ENCODE peak calls at places on chromosomes 2 and 18, in four cellular contexts. P, X, T and I are unnamed samples.

GRCh38 chr18:74110149-74110548 is 37.5 kb downstream of the FBXO15 start:
- DNase-seq in P (no peak), X (no peak), T (no peak), I (no peak)

GRCh38 chr2:237571551-237571950 is 5.2 kb downstream of the PRLH start:
- DNase-seq in P (no peak), X (no peak), T (no peak), I (no peak)

GRCh38 chr18:21955757-21956652 is 213.4 kb upstream of the GATA6 start:
- DNase-seq in P (peak; percentile 66), X (peak; percentile 66), T (peak; percentile 74), I (peak; percentile 56)

GRCh38 chr2:197862556-197862955 is 58.2 kb downstream of the PLCL1 start:
- DNase-seq in P (no peak), X (no peak), T (no peak), I (no peak)

GRCh38 chr2:182615036-182615435 is 101.0 kb upstream of the DNAJC10 start:
- DNase-seq in P (peak; percentile 76), X (no peak), T (no peak), I (no peak)

GRCh38 chr18:69402219-69402989 is 1.7 kb downstream of the DOK6 start:
- DNase-seq in P (peak; percentile 4), X (no peak), T (no peak), I (no peak)

GRCh38 chr2:226699321-226699720 is 100.3 kb downstream of the IRS1 start:
- DNase-seq in P (peak; percentile 62), X (no peak), T (no peak), I (no peak)

GRCh38 chr2:127623388-127624320 is 22.3 kb upstream of the GPR17 start:
- DNase-seq in P (peak; percentile 71), X (no peak), T (peak; percentile 77), I (peak; percentile 52)

GRCh38 chr2:50529600-50530218 is 502.2 kb downstream of the NRXN1 start:
- DNase-seq in P (peak; percentile 57), X (no peak), T (peak; percentile 54), I (peak; percentile 45)

GRCh38 chr2:104929663-104930062 is 75.7 kb downstream of the POU3F3 start:
- DNase-seq in P (no peak), X (no peak), T (no peak), I (no peak)

GRCh38 chr2:71455741-71456569 is 2.6 kb downstream of the DYSF start:
- DNase-seq in P (no peak), X (no peak), T (no peak), I (peak; percentile 68)

GRCh38 chr2:154489271-154489858 is 209.1 kb upstream of the KCNJ3 start:
- DNase-seq in P (no peak), X (no peak), T (no peak), I (no peak)

GRCh38 chr18:1806884-1807615 is 764.3 kb downstream of the METTL4 start:
- DNase-seq in P (no peak), X (no peak), T (no peak), I (no peak)

GRCh38 chr18:70288851-70289328 is at the start of gene SOCS6:
- DNase-seq in P (peak; percentile 79), X (no peak), T (no peak), I (peak; percentile 59)

GRCh38 chr2:52668752-52669151 is 1098.9 kb upstream of the CHAC2 start:
- DNase-seq in P (no peak), X (no peak), T (no peak), I (no peak)

GRCh38 chr18:21330122-21330701 is 88.2 kb downstream of the GREB1L start:
- DNase-seq in P (peak; percentile 71), X (no peak), T (peak; percentile 87), I (peak; percentile 12)

GRCh38 chr2:11133238-11133935 is 21.9 kb upstream of the SLC66A3 start:
- DNase-seq in P (peak; percentile 55), X (no peak), T (no peak), I (no peak)

GRCh38 chr2:215269397-215270117 is 42.3 kb upstream of the ATIC start:
- DNase-seq in P (peak; percentile 80), X (no peak), T (peak; percentile 58), I (peak; percentile 84)

GRCh38 chr18:58438161-58438983 is 190.5 kb downstream of the ALPK2 start:
- DNase-seq in P (peak; percentile 60), X (no peak), T (no peak), I (peak; percentile 41)

GRCh38 chr18:76658627-76659026 is 163.6 kb upstream of the ZNF516 start:
- DNase-seq in P (peak; percentile 9), X (no peak), T (no peak), I (no peak)

GRCh38 chr2:108833219-108833618 is 46.6 kb downstream of the CCDC138 start:
- DNase-seq in P (no peak), X (no peak), T (peak; percentile 11), I (no peak)